ENCODE peak calls at places on chromosomes 13 and 19, in four cellular contexts. N, L, E and R are unnamed samples.

GRCh38 chr19:55079400-55080038 is 3.9 kb downstream of the EPS8L1 start:
- DNase-seq in N (no peak), L (no peak), E (no peak), R (no peak)

GRCh38 chr19:814108-815078 is 7.4 kb downstream of the PLPPR3 start:
- DNase-seq in N (no peak), L (no peak), E (no peak), R (no peak)

GRCh38 chr13:108917581-108917980 is 288.2 kb downstream of the MYO16 start:
- DNase-seq in N (no peak), L (no peak), E (peak; percentile 12), R (no peak)

GRCh38 chr13:48567521-48568331 is 34.8 kb upstream of the RCBTB2 start:
- DNase-seq in N (no peak), L (no peak), E (no peak), R (no peak)

GRCh38 chr13:45055198-45055901 is 65.0 kb upstream of the GTF2F2 start:
- DNase-seq in N (no peak), L (no peak), E (peak; percentile 77), R (no peak)

GRCh38 chr13:33649212-33649917 is 168.6 kb upstream of the RFC3 start:
- DNase-seq in N (no peak), L (no peak), E (peak; percentile 29), R (no peak)

GRCh38 chr13:98445340-98446233 is 131.3 kb downstream of the STK24 start:
- DNase-seq in N (peak; percentile 54), L (peak; percentile 64), E (peak; percentile 68), R (peak; percentile 89)

GRCh38 chr19:16899566-16900075 is 10.8 kb downstream of the F2RL3 start:
- DNase-seq in N (no peak), L (no peak), E (peak; percentile 59), R (peak; percentile 81)

GRCh38 chr13:80476953-80477352 is 136.0 kb upstream of the SPRY2 start:
- DNase-seq in N (no peak), L (no peak), E (no peak), R (no peak)

GRCh38 chr13:47215741-47216140 is 318.9 kb upstream of the HTR2A start:
- DNase-seq in N (no peak), L (peak; percentile 19), E (peak; percentile 74), R (no peak)

GRCh38 chr13:42539670-42540069 is 34.3 kb upstream of the TNFSF11 start:
- DNase-seq in N (no peak), L (peak; percentile 17), E (no peak), R (peak; percentile 37)

GRCh38 chr13:45454204-45454603 is 10.5 kb upstream of the COG3 start:
- DNase-seq in N (no peak), L (no peak), E (no peak), R (no peak)

GRCh38 chr13:99988469-99989375 is 7.1 kb downstream of the ZIC2 start:
- DNase-seq in N (peak; percentile 6), L (no peak), E (no peak), R (peak; percentile 65)

GRCh38 chr19:14361824-14362223 is 19.4 kb upstream of the ADGRE5 start:
- DNase-seq in N (no peak), L (peak; percentile 49), E (no peak), R (peak; percentile 83)

GRCh38 chr19:45352914-45353796 is 12.6 kb downstream of the KLC3 start:
- DNase-seq in N (no peak), L (no peak), E (no peak), R (no peak)

GRCh38 chr19:38059897-38060296 is 152.9 kb downstream of the SIPA1L3 start:
- DNase-seq in N (no peak), L (no peak), E (peak; percentile 41), R (no peak)

GRCh38 chr13:90926459-90926858 is 421.0 kb upstream of the MIR17HG start:
- DNase-seq in N (no peak), L (no peak), E (peak; percentile 66), R (no peak)

GRCh38 chr19:8610041-8610927 is at the start of gene ADAMTS10:
- DNase-seq in N (no peak), L (no peak), E (no peak), R (peak; percentile 48)

GRCh38 chr13:100394005-100394695 is 194.4 kb downstream of the GGACT start:
- DNase-seq in N (no peak), L (no peak), E (peak; percentile 84), R (no peak)

GRCh38 chr19:4504874-4505569 is 13.3 kb downstream of the PLIN4 start:
- DNase-seq in N (no peak), L (no peak), E (no peak), R (no peak)

GRCh38 chr19:4506449-4507149 is 11.7 kb downstream of the PLIN4 start:
- DNase-seq in N (no peak), L (no peak), E (peak; percentile 79), R (no peak)

GRCh38 chr19:4507150-4507452 is 11.2 kb downstream of the PLIN4 start:
- DNase-seq in N (no peak), L (no peak), E (no peak), R (no peak)

GRCh38 chr19:4504297-4504701 is 14.0 kb downstream of the PLIN4 start:
- DNase-seq in N (no peak), L (no peak), E (no peak), R (no peak)

GRCh38 chr19:4505570-4506448 is 12.5 kb downstream of the PLIN4 start:
- DNase-seq in N (no peak), L (no peak), E (no peak), R (no peak)
- H2BK15ac ChIP-seq in N (no peak overlapping the region), L (no peak overlapping the region), E (no peak overlapping the region), R (no peak overlapping the region)

DNA sequence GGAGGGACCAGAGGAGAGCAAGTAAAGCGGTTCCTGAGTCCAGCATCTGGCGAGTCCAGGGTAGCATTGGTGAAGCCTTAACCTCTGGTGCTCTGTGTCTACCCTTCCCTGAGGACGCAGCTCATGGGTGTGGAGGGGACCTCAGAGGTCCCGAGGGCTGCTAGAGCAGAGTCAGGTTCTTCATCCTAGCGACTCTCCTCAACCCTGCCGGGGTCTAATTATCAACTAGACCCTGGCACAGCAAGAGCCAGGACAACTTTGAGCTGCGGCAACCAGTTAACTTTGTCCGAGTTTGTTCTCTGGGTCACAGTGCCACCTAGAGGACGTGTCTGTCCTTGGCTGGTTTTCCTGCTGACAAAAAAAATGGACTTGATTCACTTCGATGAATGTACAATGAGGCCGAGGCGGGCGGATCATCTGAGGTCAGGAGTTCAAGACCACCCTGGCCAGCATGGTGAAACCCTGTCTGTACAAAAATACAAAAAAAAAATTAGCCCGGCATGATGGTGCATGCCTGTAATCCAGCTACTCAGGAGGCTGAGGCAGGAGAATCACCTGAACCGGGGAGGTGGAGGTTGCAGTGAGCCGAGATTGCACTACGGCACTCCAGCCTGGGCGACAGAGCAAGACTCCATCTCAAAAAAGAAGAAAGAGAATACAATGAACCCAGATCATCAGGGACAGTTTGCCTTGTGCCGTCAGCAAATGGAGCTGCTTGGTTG is 24.9 kb downstream of the TSSK6 start:
- DNase-seq in N (peak; percentile 85), L (peak; percentile 44), E (peak; percentile 85), R (peak; percentile 82)
- H2BK12ac ChIP-seq in N (no peak overlapping the region), L (peak overlapping the region; percentile 41), E (peak overlapping the region; percentile 69), R (no peak overlapping the region)

GRCh38 chr19:2173388-2173787 is 9.7 kb downstream of the DOT1L start:
- DNase-seq in N (no peak), L (no peak), E (no peak), R (peak; percentile 25)

GRCh38 chr19:2168619-2169424 is 5.1 kb downstream of the DOT1L start:
- DNase-seq in N (peak; percentile 88), L (no peak), E (peak; percentile 99), R (peak; percentile 56)

GRCh38 chr19:2170219-2170618 is 6.5 kb downstream of the DOT1L start:
- DNase-seq in N (no peak), L (no peak), E (no peak), R (peak; percentile 28)

GRCh38 chr19:2171349-2172145 is 7.8 kb downstream of the DOT1L start:
- DNase-seq in N (no peak), L (no peak), E (peak; percentile 45), R (peak; percentile 71)

DNA sequence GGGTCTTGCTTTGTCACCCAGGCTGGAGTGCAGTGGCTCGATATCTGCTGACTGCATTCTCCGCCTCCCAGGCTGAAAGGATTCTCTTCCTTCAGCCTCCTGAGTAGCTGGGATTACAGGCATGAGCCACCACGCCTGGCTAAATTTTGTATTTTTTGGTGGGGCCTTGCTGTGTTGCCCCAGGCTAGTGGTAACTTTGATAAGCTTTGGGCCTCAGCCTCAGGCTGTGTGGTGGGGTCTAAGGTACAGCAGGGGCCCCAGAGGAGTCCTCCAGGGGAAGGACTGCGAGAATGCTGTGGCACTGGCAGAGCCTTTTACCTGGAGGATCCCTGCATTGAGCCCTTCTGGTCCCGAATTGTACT is 7.2 kb downstream of the DOT1L start:
- DNase-seq in N (no peak), L (no peak), E (no peak), R (no peak)
- H3K4me1 ChIP-seq in N (peaks cover 39% of the 10 kb centered on the region), L (peaks cover 3% of the 10 kb centered on the region), E (peaks cover 55% of the 10 kb centered on the region), R (peaks cover 9% of the 10 kb centered on the region)

GRCh38 chr13:110246530-110246929 is 60.4 kb downstream of the COL4A1 start:
- DNase-seq in N (no peak), L (no peak), E (no peak), R (no peak)

GRCh38 chr13:110249326-110249725 is 57.6 kb downstream of the COL4A1 start:
- DNase-seq in N (no peak), L (no peak), E (no peak), R (no peak)

GRCh38 chr13:110250258-110250891 is 56.6 kb downstream of the COL4A1 start:
- DNase-seq in N (no peak), L (no peak), E (peak; percentile 87), R (no peak)

GRCh38 chr13:110251227-110251791 is 55.6 kb downstream of the COL4A1 start:
- DNase-seq in N (no peak), L (no peak), E (no peak), R (no peak)

DNA sequence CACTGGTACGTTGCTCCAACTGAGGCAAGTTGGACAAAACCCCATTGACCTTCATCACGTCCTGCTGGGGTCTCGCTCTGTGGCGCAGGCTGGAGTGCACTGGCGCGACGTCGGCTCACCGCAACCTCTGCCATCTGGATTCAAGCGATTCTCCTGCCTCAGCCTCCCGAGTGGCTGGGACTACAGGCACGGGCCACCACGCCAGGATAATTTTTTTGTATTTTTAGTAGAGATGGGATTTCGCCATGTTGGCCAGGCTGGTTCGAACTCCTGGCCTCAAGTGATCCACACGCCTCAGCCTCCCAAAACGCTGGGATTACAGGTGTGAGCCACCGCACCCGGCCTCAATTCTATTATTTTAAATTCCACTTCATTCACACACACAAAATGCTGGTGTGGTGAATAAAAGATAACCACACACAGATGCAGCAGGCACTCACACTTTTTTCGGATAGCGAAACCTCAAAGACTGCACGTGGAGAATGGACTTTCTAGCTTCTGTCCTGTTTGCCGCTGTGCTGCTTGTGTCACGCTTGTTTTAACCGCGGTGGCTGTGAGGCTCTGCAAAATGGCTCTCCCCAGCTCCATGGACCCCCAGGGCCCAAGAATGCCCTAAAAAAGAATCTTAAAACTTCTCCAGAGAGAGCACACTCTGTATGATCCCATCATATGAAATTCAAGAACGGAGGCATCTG is 58.4 kb downstream of the COL4A1 start:
- DNase-seq in N (no peak), L (no peak), E (no peak), R (no peak)
- H2BK15ac ChIP-seq in N (no peak overlapping the region), L (no peak overlapping the region), E (peak overlapping the region; percentile 75), R (peak overlapping the region; percentile 93)

GRCh38 chr13:52454825-52455676 is at the start of gene CKAP2:
- DNase-seq in N (peak; percentile 84), L (peak; percentile 77), E (peak; percentile 96), R (peak; percentile 96)
- H2BK12ac ChIP-seq in N (no peak within 1 kb of the TSS), L (peak within 1 kb of the TSS; percentile 97), E (no peak within 1 kb of the TSS), R (no peak within 1 kb of the TSS)